ENCODE peak calls at places on chromosomes 3 and 15, in five cellular contexts. I, K, A, C and V are unnamed samples.

GRCh38 chr3:103963599-103963998 is 1403.1 kb upstream of the ALCAM start:
- DNase-seq in C (no peak), K (no peak), A (no peak), I (no peak), V (no peak)

GRCh38 chr3:13373975-13374586 is 46.0 kb downstream of the NUP210 start:
- DNase-seq in I (no peak), K (no peak), C (no peak), A (no peak), V (no peak)

GRCh38 chr3:141877911-141878310 is 1.5 kb downstream of the ATP1B3 start:
- DNase-seq in K (no peak), A (peak; percentile 57), I (peak; percentile 36), C (no peak), V (peak; percentile 38)

GRCh38 chr3:122366379-122366749 is 16.7 kb downstream of the MIX23 start:
- DNase-seq in K (no peak), I (peak; percentile 90), A (no peak), C (no peak), V (no peak)

GRCh38 chr3:127542441-127542952 is 48.0 kb downstream of the TPRA1 start:
- DNase-seq in I (no peak), A (no peak), K (no peak), C (peak; percentile 64), V (no peak)

GRCh38 chr15:90059208-90059985 is 42.9 kb downstream of the IDH2 start:
- DNase-seq in I (no peak), A (no peak), C (peak; percentile 80), K (no peak), V (no peak)

GRCh38 chr3:97971679-97972567 is at the start of gene RIOX2:
- DNase-seq in I (peak; percentile 82), A (peak; percentile 67), K (peak; percentile 67), C (peak; percentile 86), V (peak; percentile 57)

GRCh38 chr15:51861557-51862350 is 32.3 kb downstream of the TMOD3 start:
- DNase-seq in A (no peak), C (no peak), I (peak; percentile 20), K (no peak), V (no peak)

GRCh38 chr3:115040673-115041286 is 106.3 kb downstream of the ZBTB20 start:
- DNase-seq in K (peak; percentile 27), C (peak; percentile 42), I (peak; percentile 63), A (peak; percentile 60), V (peak; percentile 45)

GRCh38 chr3:187197255-187197654 is at the start of gene RTP1:
- DNase-seq in I (no peak), C (no peak), A (no peak), K (no peak), V (no peak)

GRCh38 chr3:155441026-155441425 is 147.5 kb upstream of the STRIT1 start:
- DNase-seq in C (no peak), A (no peak), I (no peak), K (no peak), V (no peak)

GRCh38 chr3:124360626-124361025 is 368.7 kb upstream of the ROPN1 start:
- DNase-seq in K (no peak), C (no peak), A (no peak), I (no peak), V (peak; percentile 14)

GRCh38 chr3:154178172-154178571 is 57.0 kb downstream of the ARHGEF26 start:
- DNase-seq in I (no peak), K (no peak), A (peak; percentile 4), C (no peak), V (no peak)

GRCh38 chr3:124292329-124292728 is 300.4 kb upstream of the ROPN1 start:
- DNase-seq in C (peak; percentile 32), I (peak; percentile 12), K (no peak), A (no peak), V (no peak)

GRCh38 chr3:38454179-38454883 is 641 bp downstream of the ACVR2B start:
- DNase-seq in A (peak; percentile 3), C (peak; percentile 47), K (no peak), I (peak; percentile 36), V (no peak)

GRCh38 chr15:78767331-78767951 is 43.8 kb downstream of the ADAMTS7 start:
- DNase-seq in K (no peak), I (no peak), A (no peak), C (no peak), V (no peak)

GRCh38 chr3:71956716-71957115 is 171.8 kb upstream of the PROK2 start:
- DNase-seq in A (no peak), C (no peak), K (no peak), I (no peak), V (no peak)

GRCh38 chr3:185728630-185729334 is 96.1 kb downstream of the IGF2BP2 start:
- DNase-seq in I (no peak), A (peak; percentile 59), C (no peak), K (no peak), V (no peak)

GRCh38 chr3:196268270-196269163 is 19.0 kb downstream of the PCYT1A start:
- DNase-seq in C (no peak), A (peak; percentile 87), K (peak; percentile 48), I (peak; percentile 91), V (peak; percentile 92)

GRCh38 chr3:52831500-52832301 is 1.2 kb upstream of the ITIH4 start:
- DNase-seq in K (peak; percentile 87), A (peak; percentile 79), C (peak; percentile 60), I (peak; percentile 94), V (peak; percentile 74)

GRCh38 chr3:52769786-52770445 is 824 bp downstream of the NEK4 start:
- DNase-seq in C (no peak), A (peak; percentile 11), K (no peak), I (no peak), V (no peak)

GRCh38 chr3:152376351-152377183 is 107.8 kb downstream of the MBNL1 start:
- DNase-seq in A (peak; percentile 68), C (peak; percentile 55), K (no peak), I (peak; percentile 51), V (no peak)

GRCh38 chr3:151911462-151911861 is 38.0 kb downstream of the SUCNR1 start:
- DNase-seq in I (no peak), A (no peak), C (no peak), K (no peak), V (no peak)

GRCh38 chr15:72205896-72206676 is 8.5 kb upstream of the GRAMD2A start:
- DNase-seq in A (no peak), C (no peak), K (no peak), I (no peak), V (no peak)

GRCh38 chr3:151726016-151726415 is 7.7 kb upstream of the AADACL2 start:
- DNase-seq in K (no peak), C (no peak), A (no peak), I (peak; percentile 13), V (no peak)

GRCh38 chr3:50515565-50516047 is 12.2 kb upstream of the CACNA2D2 start:
- DNase-seq in A (no peak), I (no peak), C (no peak), K (no peak), V (no peak)

DNA sequence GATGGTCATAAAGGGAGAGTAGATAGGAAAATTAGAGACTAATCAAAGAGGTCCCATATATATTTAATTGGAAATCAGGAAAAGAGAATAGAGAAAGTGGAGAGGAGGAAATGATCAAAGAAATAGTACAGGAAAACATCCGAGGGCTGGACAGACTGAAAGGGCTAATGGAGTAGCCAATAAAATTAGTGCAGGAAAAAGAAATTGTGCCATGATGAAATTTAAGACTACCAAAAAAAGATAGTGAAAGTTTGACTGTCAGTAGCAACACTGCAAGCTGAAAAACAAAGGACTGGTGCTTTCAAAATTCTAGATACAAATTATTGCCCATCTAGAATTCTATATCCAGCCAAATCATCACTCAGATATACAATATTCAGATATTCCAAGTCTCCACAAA is 36.3 kb downstream of the SLC27A2 start:
- DNase-seq in K (no peak), I (no peak), A (no peak), C (no peak), V (no peak)
- H3K4me3 ChIP-seq in K (no peak overlapping the region), I (no peak overlapping the region), A (no peak overlapping the region), C (no peak overlapping the region), V (no peak overlapping the region)

DNA sequence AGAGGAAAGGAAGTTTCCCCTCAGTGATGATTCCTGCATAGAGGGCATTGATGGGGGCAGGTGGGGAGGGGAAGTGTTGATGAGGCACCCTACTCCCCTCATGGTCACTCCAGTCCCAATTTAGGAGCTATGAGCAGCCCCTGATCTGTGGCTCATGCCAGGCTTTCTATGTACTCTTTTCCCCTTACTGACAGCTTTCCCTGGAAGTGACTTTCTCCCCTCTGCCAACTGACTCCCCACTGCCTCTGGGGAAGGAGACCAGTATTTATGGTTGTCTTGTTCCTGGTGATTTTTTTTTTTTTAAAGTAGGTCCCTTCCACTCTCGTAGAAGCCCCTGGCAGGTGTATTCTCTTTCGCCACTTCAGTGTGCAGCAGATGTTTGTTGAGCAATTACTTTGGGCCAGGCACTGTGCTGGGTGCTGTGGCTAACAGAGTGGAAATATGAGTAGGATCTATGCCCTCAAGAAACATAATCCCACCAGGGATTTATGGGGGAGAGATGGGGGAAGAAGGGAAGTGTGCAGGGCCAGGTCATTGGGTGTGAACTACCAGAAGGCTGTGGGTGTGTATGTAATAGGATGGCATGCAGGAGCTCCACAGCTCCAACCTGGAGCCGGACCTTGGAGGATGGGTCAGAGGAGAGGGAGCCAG is 3.4 kb downstream of the SMAD6 start:
- DNase-seq in A (no peak), C (no peak), I (no peak), K (no peak), V (no peak)
- H3K4me3 ChIP-seq in A (no peak overlapping the region), C (no peak overlapping the region), I (peak overlapping the region; percentile 81), K (peak overlapping the region; percentile 82), V (peak overlapping the region; percentile 81)

GRCh38 chr15:33309602-33310276 is 1.0 kb upstream of the RYR3 start:
- DNase-seq in K (no peak), A (peak; percentile 25), C (no peak), I (peak; percentile 11), V (no peak)

GRCh38 chr15:33314115-33314514 is 3.3 kb downstream of the RYR3 start:
- DNase-seq in C (no peak), K (no peak), I (no peak), A (no peak), V (no peak)

GRCh38 chr15:33313491-33313890 is 2.7 kb downstream of the RYR3 start:
- DNase-seq in I (peak; percentile 56), K (no peak), A (no peak), C (no peak), V (no peak)

GRCh38 chr15:33311312-33311971 is 675 bp downstream of the RYR3 start:
- DNase-seq in K (no peak), A (no peak), I (no peak), C (no peak), V (no peak)

GRCh38 chr15:33310481-33311311 is at the start of gene RYR3:
- DNase-seq in I (no peak), K (no peak), C (no peak), A (peak; percentile 16), V (no peak)
- H3K4me3 ChIP-seq in I (no peak within 1 kb of the TSS), K (no peak within 1 kb of the TSS), C (no peak within 1 kb of the TSS), A (no peak within 1 kb of the TSS), V (no peak within 1 kb of the TSS)

DNA sequence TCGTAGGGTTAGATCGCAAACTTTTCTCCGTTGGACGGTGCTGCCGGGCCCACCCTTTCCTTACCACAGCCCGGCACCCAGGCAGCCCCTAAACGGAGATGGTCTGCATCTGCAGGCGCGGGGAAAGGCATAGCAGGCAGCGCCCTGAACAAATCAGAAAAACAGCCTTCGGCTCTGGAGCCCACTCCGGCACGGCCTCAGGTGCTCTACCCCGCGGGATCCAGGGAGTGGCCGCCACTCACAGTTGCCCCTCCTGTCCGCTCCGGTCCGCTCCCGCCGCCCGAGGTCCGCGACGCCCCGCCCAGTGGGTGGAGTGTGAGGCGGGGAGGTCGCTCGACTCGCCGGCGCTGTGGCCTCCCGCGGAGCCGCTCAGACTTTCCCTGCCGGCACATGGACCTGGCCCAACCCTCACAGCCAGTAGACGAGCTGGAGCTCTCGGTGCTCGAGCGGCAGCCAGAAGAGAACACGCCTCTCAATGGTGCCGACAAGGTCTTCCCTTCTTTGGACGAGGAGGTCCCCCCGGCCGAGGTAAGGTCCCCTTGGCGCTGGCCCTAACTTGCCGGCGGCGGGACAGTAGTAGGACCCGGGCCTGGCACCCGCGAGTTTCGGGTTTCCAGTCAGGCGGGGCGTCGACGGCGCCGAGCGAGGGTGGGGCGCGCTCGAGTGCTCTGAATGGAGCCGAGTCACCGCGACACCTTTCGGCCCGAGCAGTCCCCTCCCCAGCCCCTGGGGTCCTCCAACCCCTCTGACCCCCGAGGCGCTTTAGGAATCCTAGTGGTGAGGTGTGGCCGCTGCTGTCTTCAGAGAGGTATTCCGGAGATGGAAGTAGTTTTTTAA is at the start of gene C3orf52:
- DNase-seq in A (peak; percentile 59), C (peak; percentile 92), I (peak; percentile 91), K (peak; percentile 64), V (peak; percentile 89)
- H3K4me3 ChIP-seq in A (peak within 1 kb of the TSS; percentile 57), C (peak within 1 kb of the TSS; percentile 53), I (peak within 1 kb of the TSS; percentile 94), K (peak within 1 kb of the TSS; percentile 65), V (peak within 1 kb of the TSS; percentile 62)